ENCODE peak calls at places on chromosomes 3 and 15, in ten cellular contexts. B is dorsolateral prefrontal cortex; H is EL; G is posterior vena cava; S is cardiac muscle cell; U is KG1; L is Caki2; I is naive thymus-derived CD8-positive, alpha-beta T cell; X is AG20443; J is lung. Q is an unnamed sample.

GRCh38 chr15:93830221-93830765 is 401.1 kb upstream of the MCTP2 start:
- DNase-seq in S (no peak), J (no peak), H (no peak), U (no peak), X (no peak), I (no peak), L (no peak), G (no peak), B (no peak), Q (no peak)

GRCh38 chr3:138412821-138413531 is 21.4 kb upstream of the ESYT3 start:
- DNase-seq in I (no peak), L (peak; percentile 58), H (peak; percentile 44), J (no peak), S (no peak), X (peak; percentile 70), G (no peak), U (no peak), B (no peak), Q (no peak)

GRCh38 chr15:45637552-45638033 is 2.8 kb downstream of the SQOR start:
- DNase-seq in G (no peak), I (peak; percentile 58), S (no peak), B (no peak), U (no peak), H (peak; percentile 78), J (peak; percentile 64), X (peak; percentile 57), L (peak; percentile 52), Q (no peak)

GRCh38 chr3:8841472-8841871 is 72.1 kb upstream of the OXTR start:
- DNase-seq in H (no peak), S (no peak), X (no peak), B (no peak), G (no peak), U (no peak), I (no peak), L (no peak), J (no peak), Q (no peak)

GRCh38 chr15:64697911-64698369 is 77.4 kb downstream of the RBPMS2 start:
- DNase-seq in H (peak; percentile 38), G (no peak), J (no peak), L (no peak), I (no peak), S (no peak), U (no peak), X (no peak), B (no peak), Q (no peak)

GRCh38 chr3:194019766-194020165 is 116.2 kb upstream of the HES1 start:
- DNase-seq in I (no peak), S (no peak), B (peak; percentile 34), J (no peak), U (no peak), H (no peak), L (no peak), G (no peak), X (no peak), Q (no peak)

GRCh38 chr3:167736264-167736787 is 805 bp downstream of the SERPINI1 start:
- DNase-seq in L (no peak), U (no peak), S (no peak), I (no peak), G (no peak), J (no peak), H (no peak), X (no peak), B (no peak), Q (no peak)

GRCh38 chr3:46852839-46853355 is 10.3 kb downstream of the MYL3 start:
- DNase-seq in I (no peak), U (no peak), G (peak; percentile 42), S (no peak), H (no peak), X (no peak), J (no peak), L (no peak), B (peak; percentile 4), Q (no peak)

GRCh38 chr3:140216249-140216648 is 281.3 kb downstream of the CLSTN2 start:
- DNase-seq in X (peak; percentile 32), J (no peak), S (no peak), L (no peak), I (no peak), G (no peak), U (no peak), H (no peak), B (no peak), Q (no peak)

GRCh38 chr3:73094951-73095350 is 33.5 kb downstream of the EBLN2 start:
- DNase-seq in B (no peak), U (no peak), H (no peak), J (no peak), G (no peak), X (no peak), L (no peak), I (no peak), S (no peak), Q (no peak)

GRCh38 chr3:160006282-160007163 is 17.9 kb downstream of the IL12A start:
- DNase-seq in J (peak; percentile 35), S (peak; percentile 65), L (peak; percentile 81), X (peak; percentile 85), G (no peak), I (no peak), U (no peak), H (peak; percentile 79), B (peak; percentile 61), Q (no peak)

GRCh38 chr3:196604548-196604947 is 34.9 kb upstream of the NRROS start:
- DNase-seq in U (no peak), G (no peak), J (no peak), I (peak; percentile 80), H (no peak), X (no peak), S (no peak), L (no peak), B (no peak), Q (no peak)

GRCh38 chr3:187986514-187986934 is 167.4 kb upstream of the LPP start:
- DNase-seq in I (no peak), H (peak; percentile 98), X (peak; percentile 83), J (no peak), G (no peak), U (peak; percentile 43), S (no peak), B (no peak), L (peak; percentile 83), Q (no peak)

GRCh38 chr15:58551764-58552504 is 120.1 kb downstream of the LIPC start:
- DNase-seq in B (no peak), H (peak; percentile 87), X (peak; percentile 75), S (no peak), J (no peak), G (no peak), L (no peak), I (no peak), U (no peak), Q (no peak)

GRCh38 chr3:127221062-127222035 is 28.4 kb downstream of the PRR23E start:
- DNase-seq in B (no peak), G (no peak), H (no peak), U (no peak), S (peak; percentile 20), I (no peak), J (no peak), L (no peak), X (peak; percentile 11), Q (no peak)

GRCh38 chr15:41241251-41241964 is 10.3 kb downstream of the CHP1 start:
- DNase-seq in I (no peak), J (no peak), X (no peak), U (no peak), H (no peak), S (peak; percentile 86), G (no peak), B (no peak), L (no peak), Q (no peak)

GRCh38 chr3:119290613-119291012 is 3.6 kb upstream of the ARHGAP31 start:
- DNase-seq in B (no peak), L (no peak), I (no peak), J (no peak), X (no peak), S (no peak), H (no peak), U (no peak), G (no peak), Q (no peak)

Q was measured in amygdala.